ENCODE peak calls at places on chromosomes 5 and 9, in five cellular contexts. D is lung, O is IMR-90, G is HepG2, F is heart right ventricle. N is an unnamed sample.

GRCh38 chr5:42005561-42006153 is 80.6 kb downstream of the FBXO4 start:
- DNase-seq in D (no peak), O (peak; percentile 24), G (peak; percentile 6), F (no peak), N (peak; percentile 1)

GRCh38 chr5:2149196-2149541 is 266.4 kb upstream of the IRX4 start:
- DNase-seq in D (no peak), O (no peak), G (peak; percentile 38), F (no peak), N (no peak)

GRCh38 chr5:17182966-17183365 is 34.5 kb upstream of the BASP1 start:
- DNase-seq in D (no peak), O (peak; percentile 78), G (no peak), F (no peak), N (no peak)

GRCh38 chr9:134995792-134996120 is 78.0 kb upstream of the FCN1 start:
- DNase-seq in D (no peak), O (no peak), G (no peak), F (no peak), N (no peak)

GRCh38 chr9:92668746-92669526 is 995 bp downstream of the IPPK start:
- DNase-seq in D (peak; percentile 69), O (peak; percentile 65), G (peak; percentile 43), F (peak; percentile 56), N (no peak)

GRCh38 chr9:24245988-24246387 is 299.7 kb downstream of the IZUMO3 start:
- DNase-seq in D (no peak), O (peak; percentile 10), G (no peak), F (no peak), N (no peak)

GRCh38 chr9:69030851-69031645 is 4.5 kb upstream of the FXN start:
- DNase-seq in D (no peak), O (peak; percentile 48), G (no peak), F (no peak), N (no peak)

GRCh38 chr9:120905794-120906248 is 20.8 kb downstream of the TRAF1 start:
- DNase-seq in D (no peak), O (no peak), G (no peak), F (no peak), N (no peak)

GRCh38 chr5:28542968-28543367 is 1504.6 kb upstream of the CDH9 start:
- DNase-seq in D (no peak), O (peak; percentile 11), G (no peak), F (no peak), N (no peak)

GRCh38 chr9:34581318-34581717 is 8.2 kb downstream of the CNTFR start:
- DNase-seq in D (no peak), O (no peak), G (no peak), F (no peak), N (no peak)

DNA sequence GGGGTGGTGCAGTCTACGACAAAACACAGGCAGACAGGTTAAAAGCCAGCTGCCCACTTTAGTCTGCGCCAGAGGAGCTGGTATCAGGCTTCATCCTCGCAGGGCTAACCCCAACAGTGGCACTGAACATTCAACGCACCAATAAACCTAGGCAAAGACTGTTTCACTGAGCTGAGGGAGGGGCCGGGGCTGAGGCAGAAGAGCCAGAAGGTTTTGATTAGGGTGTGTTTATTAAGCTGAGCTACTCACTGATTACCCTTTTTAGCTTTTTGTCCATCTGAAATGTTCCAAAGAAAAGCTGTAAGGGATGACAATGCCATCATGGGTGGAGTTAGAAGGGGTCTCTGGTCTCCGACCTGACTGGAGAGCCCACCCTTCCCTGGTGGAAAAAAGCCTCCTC is 1.4 kb downstream of the ZMYND19 start:
- DNase-seq in D (no peak), O (no peak), G (no peak), F (no peak), N (no peak)
- H3K4me3 ChIP-seq in D (no peak overlapping the region), O (no peak overlapping the region), G (peak overlapping the region; percentile 90), F (peak overlapping the region; percentile 65), N (peak overlapping the region; percentile 81)

DNA sequence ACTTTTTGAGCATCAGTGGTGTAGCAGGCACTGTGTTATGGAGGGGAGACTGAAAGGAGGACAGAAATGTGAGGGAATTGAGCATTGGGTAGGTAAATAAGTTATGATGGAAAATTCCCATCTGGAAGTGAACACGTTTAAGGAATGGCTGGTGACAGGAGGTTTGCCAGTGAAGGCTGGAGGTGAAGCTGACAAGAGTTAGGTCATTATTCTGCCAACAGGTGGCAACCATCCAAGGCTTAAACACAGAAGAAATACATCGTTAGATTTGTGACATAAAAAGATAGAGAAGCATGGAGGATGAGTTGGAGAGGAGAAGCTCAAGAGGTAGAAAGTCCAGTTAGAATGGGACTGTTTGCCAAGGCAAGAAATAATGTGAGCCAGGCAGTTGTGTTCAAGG is 455.3 kb upstream of the SGCD start:
- DNase-seq in D (no peak), O (no peak), G (no peak), F (peak; percentile 5), N (no peak)
- TF ChIP-seq CTCF in D (no peak), O (no peak), G (no peak), F (no peak), N (no peak)

GRCh38 chr5:77640577-77641396 is 2.3 kb upstream of the OTP start:
- DNase-seq in D (no peak), O (no peak), G (no peak), F (no peak), N (no peak)
- H3K27me3 ChIP-seq in D (no peaks in the 10 kb centered on the region), O (peaks cover 93% of the 10 kb centered on the region), G (peaks cover 88% of the 10 kb centered on the region), F (peaks cover 99% of the 10 kb centered on the region), N (no peaks in the 10 kb centered on the region)

GRCh38 chr9:37273595-37273994 is 148.9 kb upstream of the GRHPR start:
- DNase-seq in D (no peak), O (no peak), G (no peak), F (no peak), N (no peak)
- H3K4me3 ChIP-seq in D (no peak overlapping the region), O (no peak overlapping the region), G (no peak overlapping the region), F (no peak overlapping the region), N (no peak overlapping the region)

GRCh38 chr5:170267431-170268152 is 30.0 kb downstream of the LCP2 start:
- DNase-seq in D (peak; percentile 66), O (peak; percentile 62), G (peak; percentile 28), F (peak; percentile 80), N (peak; percentile 31)

GRCh38 chr5:170266570-170267379 is 30.8 kb downstream of the LCP2 start:
- DNase-seq in D (no peak), O (no peak), G (no peak), F (no peak), N (no peak)

GRCh38 chr5:170268884-170269283 is 28.7 kb downstream of the LCP2 start:
- DNase-seq in D (no peak), O (no peak), G (no peak), F (peak; percentile 20), N (no peak)

GRCh38 chr5:170269579-170269978 is 28.0 kb downstream of the LCP2 start:
- DNase-seq in D (no peak), O (no peak), G (no peak), F (no peak), N (no peak)

GRCh38 chr5:170268153-170268689 is 29.4 kb downstream of the LCP2 start:
- DNase-seq in D (no peak), O (no peak), G (no peak), F (no peak), N (no peak)
- TF ChIP-seq CTCF in D (no peak), O (no peak), G (no peak), F (no peak), N (no peak)

GRCh38 chr9:126674365-126675146 is 60.8 kb downstream of the LMX1B start:
- DNase-seq in D (no peak), O (no peak), G (no peak), F (no peak), N (no peak)
- H3K27me3 ChIP-seq in D (no peaks in the 10 kb centered on the region), O (peaks cover 79% of the 10 kb centered on the region), G (peaks cover 72% of the 10 kb centered on the region), F (peaks cover 69% of the 10 kb centered on the region), N (peaks cover 3% of the 10 kb centered on the region)

GRCh38 chr9:96874947-96875459 is 20.7 kb upstream of the ZNF782 start:
- DNase-seq in D (no peak), O (peak; percentile 59), G (peak; percentile 76), F (no peak), N (peak; percentile 55)
- H3K4me3 ChIP-seq in D (no peak overlapping the region), O (peak overlapping the region; percentile 48), G (peak overlapping the region; percentile 59), F (peak overlapping the region; percentile 58), N (peak overlapping the region; percentile 72)

DNA sequence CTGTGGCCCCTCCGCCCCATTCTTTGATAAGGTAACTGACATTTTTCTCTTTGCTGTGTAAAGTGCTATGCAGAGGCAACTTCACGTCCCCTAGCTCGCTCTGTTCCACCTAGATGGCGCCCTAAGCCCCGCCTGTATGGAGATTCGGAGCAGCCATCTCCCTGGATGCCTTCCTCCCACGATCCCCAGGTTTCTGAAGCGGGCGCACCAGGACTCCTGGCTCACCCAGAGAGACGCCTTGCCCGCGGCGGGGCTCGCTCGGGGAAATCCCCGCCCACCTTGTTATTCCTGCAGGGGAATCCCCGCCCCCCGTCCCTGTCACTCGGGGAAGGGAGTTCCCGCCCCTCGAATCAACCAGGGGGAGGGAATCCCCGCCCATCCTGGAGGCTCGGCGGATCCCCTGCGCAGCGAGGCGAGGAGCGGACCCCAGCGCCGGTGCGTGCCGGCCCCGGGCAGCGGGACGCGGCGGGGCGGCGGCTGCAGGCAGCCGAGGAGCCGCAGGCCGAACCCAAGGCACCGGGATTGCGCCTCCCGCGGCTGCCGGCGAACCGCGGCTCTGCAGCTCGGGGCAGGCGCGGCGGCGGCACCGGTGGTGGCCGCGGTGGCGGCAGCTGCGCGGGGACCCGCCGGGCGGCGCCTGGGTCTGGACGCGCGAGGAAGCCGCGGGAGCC is at the start of gene PDZD2:
- DNase-seq in D (peak; percentile 67), O (peak; percentile 46), G (peak; percentile 23), F (peak; percentile 89), N (peak; percentile 68)
- TF ChIP-seq CTCF in D (peak; percentile 20), O (peak; percentile 36), G (peak; percentile 63), F (peak; percentile 51), N (peak; percentile 66)